ENCODE peak calls at places on chromosomes 3 and 15, in six cellular contexts. One of them, this sample, is unnamed.

GRCh38 chr3:124037332-124037731 is 45.4 kb upstream of the ROPN1 start:
- DNase-seq in GM06990: no peak
- DNase-seq in sigmoid colon: no peak
- DNase-seq in hepatocyte: no peak
- DNase-seq in uterus: no peak
- DNase-seq in astrocyte: no peak
- DNase-seq in this sample: no peak

GRCh38 chr3:64889991-64890390 is 202.2 kb upstream of the ADAMTS9 start:
- DNase-seq in GM06990: no peak
- DNase-seq in sigmoid colon: peak; percentile 67
- DNase-seq in hepatocyte: no peak
- DNase-seq in uterus: peak; percentile 34
- DNase-seq in astrocyte: no peak
- DNase-seq in this sample: no peak

GRCh38 chr3:71173421-71173975 is 410.0 kb downstream of the FOXP1 start:
- DNase-seq in GM06990: no peak
- DNase-seq in sigmoid colon: no peak
- DNase-seq in hepatocyte: no peak
- DNase-seq in uterus: no peak
- DNase-seq in astrocyte: peak; percentile 92
- DNase-seq in this sample: no peak

GRCh38 chr15:40250771-40251454 is 12.1 kb downstream of the PAK6 start:
- DNase-seq in GM06990: no peak
- DNase-seq in sigmoid colon: no peak
- DNase-seq in hepatocyte: no peak
- DNase-seq in uterus: no peak
- DNase-seq in astrocyte: no peak
- DNase-seq in this sample: no peak

GRCh38 chr15:74265046-74265639 is 29.0 kb downstream of the CCDC33 start:
- DNase-seq in GM06990: no peak
- DNase-seq in sigmoid colon: no peak
- DNase-seq in hepatocyte: peak; percentile 79
- DNase-seq in uterus: no peak
- DNase-seq in astrocyte: peak; percentile 10
- DNase-seq in this sample: no peak

GRCh38 chr15:80822666-80823065 is 43.5 kb downstream of the CEMIP start:
- DNase-seq in GM06990: no peak
- DNase-seq in sigmoid colon: no peak
- DNase-seq in hepatocyte: no peak
- DNase-seq in uterus: no peak
- DNase-seq in astrocyte: no peak
- DNase-seq in this sample: no peak

GRCh38 chr15:52136471-52136993 is 24.0 kb upstream of the BCL2L10 start:
- DNase-seq in GM06990: no peak
- DNase-seq in sigmoid colon: no peak
- DNase-seq in hepatocyte: no peak
- DNase-seq in uterus: no peak
- DNase-seq in astrocyte: no peak
- DNase-seq in this sample: no peak

GRCh38 chr15:64877435-64877834 is 34.3 kb upstream of the ANKDD1A start:
- DNase-seq in GM06990: no peak
- DNase-seq in sigmoid colon: peak; percentile 86
- DNase-seq in hepatocyte: no peak
- DNase-seq in uterus: peak; percentile 51
- DNase-seq in astrocyte: no peak
- DNase-seq in this sample: peak; percentile 80

GRCh38 chr3:138154534-138154933 is 20.2 kb downstream of the DBR1 start:
- DNase-seq in GM06990: no peak
- DNase-seq in sigmoid colon: no peak
- DNase-seq in hepatocyte: no peak
- DNase-seq in uterus: no peak
- DNase-seq in astrocyte: no peak
- DNase-seq in this sample: no peak

GRCh38 chr3:22007376-22007775 is 256.4 kb upstream of the ZNF385D start:
- DNase-seq in GM06990: no peak
- DNase-seq in sigmoid colon: no peak
- DNase-seq in hepatocyte: no peak
- DNase-seq in uterus: no peak
- DNase-seq in astrocyte: no peak
- DNase-seq in this sample: no peak

GRCh38 chr3:182258538-182259177 is 534.6 kb upstream of the ATP11B start:
- DNase-seq in GM06990: no peak
- DNase-seq in sigmoid colon: no peak
- DNase-seq in hepatocyte: peak; percentile 54
- DNase-seq in uterus: no peak
- DNase-seq in astrocyte: peak; percentile 42
- DNase-seq in this sample: no peak

GRCh38 chr3:51961011-51961410 is 5.8 kb downstream of the GPR62 start:
- DNase-seq in GM06990: no peak
- DNase-seq in sigmoid colon: no peak
- DNase-seq in hepatocyte: no peak
- DNase-seq in uterus: no peak
- DNase-seq in astrocyte: no peak
- DNase-seq in this sample: no peak

GRCh38 chr3:39754549-39754948 is 54.9 kb upstream of the MYRIP start:
- DNase-seq in GM06990: no peak
- DNase-seq in sigmoid colon: no peak
- DNase-seq in hepatocyte: no peak
- DNase-seq in uterus: no peak
- DNase-seq in astrocyte: no peak
- DNase-seq in this sample: no peak

GRCh38 chr3:39753361-39753760 is 56.0 kb upstream of the MYRIP start:
- DNase-seq in GM06990: no peak
- DNase-seq in sigmoid colon: no peak
- DNase-seq in hepatocyte: no peak
- DNase-seq in uterus: no peak
- DNase-seq in astrocyte: no peak
- DNase-seq in this sample: no peak

GRCh38 chr3:39757312-39757711 is 52.1 kb upstream of the MYRIP start:
- DNase-seq in GM06990: no peak
- DNase-seq in sigmoid colon: no peak
- DNase-seq in hepatocyte: no peak
- DNase-seq in uterus: no peak
- DNase-seq in astrocyte: no peak
- DNase-seq in this sample: no peak

GRCh38 chr3:39752751-39753150 is 56.7 kb upstream of the MYRIP start:
- DNase-seq in GM06990: no peak
- DNase-seq in sigmoid colon: no peak
- DNase-seq in hepatocyte: no peak
- DNase-seq in uterus: no peak
- DNase-seq in astrocyte: no peak
- DNase-seq in this sample: no peak

GRCh38 chr3:39755100-39755499 is 54.3 kb upstream of the MYRIP start:
- DNase-seq in GM06990: no peak
- DNase-seq in sigmoid colon: no peak
- DNase-seq in hepatocyte: no peak
- DNase-seq in uterus: no peak
- DNase-seq in astrocyte: no peak
- DNase-seq in this sample: no peak
- TF ChIP-seq CTCF in GM06990: no peak
- TF ChIP-seq CTCF in sigmoid colon: no peak
- TF ChIP-seq CTCF in hepatocyte: no peak
- TF ChIP-seq CTCF in uterus: no peak
- TF ChIP-seq CTCF in astrocyte: no peak
- TF ChIP-seq CTCF in this sample: no peak

GRCh38 chr15:90883526-90883931 is 775 bp upstream of the FES start:
- DNase-seq in GM06990: peak; percentile 18
- DNase-seq in sigmoid colon: no peak
- DNase-seq in hepatocyte: no peak
- DNase-seq in uterus: no peak
- DNase-seq in astrocyte: no peak
- DNase-seq in this sample: no peak
- H3K4me3 ChIP-seq in GM06990: no peak overlapping the region
- H3K4me3 ChIP-seq in sigmoid colon: peak overlapping the region; percentile 36
- H3K4me3 ChIP-seq in hepatocyte: no peak overlapping the region
- H3K4me3 ChIP-seq in uterus: peak overlapping the region; percentile 49
- H3K4me3 ChIP-seq in astrocyte: no peak overlapping the region
- H3K4me3 ChIP-seq in this sample: peak overlapping the region; percentile 46

DNA sequence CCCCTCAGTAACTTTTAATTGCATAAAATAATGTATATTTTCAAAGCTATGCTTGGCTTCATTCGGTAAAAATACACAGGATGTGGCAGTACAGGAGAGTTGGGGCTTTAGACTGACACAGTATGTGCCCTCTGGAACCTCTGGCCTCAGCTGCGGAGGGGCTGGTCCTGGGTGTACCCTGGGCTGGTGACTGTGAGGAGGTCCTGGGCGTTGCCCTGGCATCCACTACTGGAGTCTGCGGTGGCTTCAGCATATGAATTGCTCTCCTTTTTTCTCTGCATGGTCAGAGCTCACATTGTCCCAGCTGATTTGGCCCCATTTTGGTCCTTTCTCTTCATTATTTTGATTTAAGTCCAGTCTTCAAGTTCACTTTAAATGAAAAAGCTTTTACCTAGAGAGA is 40.5 kb upstream of the CORO2B start:
- DNase-seq in GM06990: no peak
- DNase-seq in sigmoid colon: no peak
- DNase-seq in hepatocyte: no peak
- DNase-seq in uterus: no peak
- DNase-seq in astrocyte: no peak
- DNase-seq in this sample: no peak
- H3K36me3 ChIP-seq in GM06990: no peaks in the 10 kb centered on the region
- H3K36me3 ChIP-seq in sigmoid colon: no peaks in the 10 kb centered on the region
- H3K36me3 ChIP-seq in hepatocyte: no peaks in the 10 kb centered on the region
- H3K36me3 ChIP-seq in uterus: no peaks in the 10 kb centered on the region
- H3K36me3 ChIP-seq in astrocyte: no peaks in the 10 kb centered on the region
- H3K36me3 ChIP-seq in this sample: no peaks in the 10 kb centered on the region

GRCh38 chr3:143157957-143158548 is 38.5 kb downstream of the CHST2 start:
- DNase-seq in GM06990: peak; percentile 62
- DNase-seq in sigmoid colon: no peak
- DNase-seq in hepatocyte: no peak
- DNase-seq in uterus: no peak
- DNase-seq in astrocyte: peak; percentile 60
- DNase-seq in this sample: no peak

GRCh38 chr3:143163562-143163961 is 44.0 kb downstream of the CHST2 start:
- DNase-seq in GM06990: no peak
- DNase-seq in sigmoid colon: no peak
- DNase-seq in hepatocyte: no peak
- DNase-seq in uterus: no peak
- DNase-seq in astrocyte: no peak
- DNase-seq in this sample: no peak

GRCh38 chr3:143155756-143156155 is 36.2 kb downstream of the CHST2 start:
- DNase-seq in GM06990: no peak
- DNase-seq in sigmoid colon: no peak
- DNase-seq in hepatocyte: no peak
- DNase-seq in uterus: no peak
- DNase-seq in astrocyte: no peak
- DNase-seq in this sample: no peak

GRCh38 chr3:143158549-143158988 is 39.0 kb downstream of the CHST2 start:
- DNase-seq in GM06990: peak; percentile 44
- DNase-seq in sigmoid colon: no peak
- DNase-seq in hepatocyte: no peak
- DNase-seq in uterus: no peak
- DNase-seq in astrocyte: no peak
- DNase-seq in this sample: no peak
- TF ChIP-seq CTCF in GM06990: peak; percentile 14
- TF ChIP-seq CTCF in sigmoid colon: no peak
- TF ChIP-seq CTCF in hepatocyte: no peak
- TF ChIP-seq CTCF in uterus: no peak
- TF ChIP-seq CTCF in astrocyte: no peak
- TF ChIP-seq CTCF in this sample: no peak

DNA sequence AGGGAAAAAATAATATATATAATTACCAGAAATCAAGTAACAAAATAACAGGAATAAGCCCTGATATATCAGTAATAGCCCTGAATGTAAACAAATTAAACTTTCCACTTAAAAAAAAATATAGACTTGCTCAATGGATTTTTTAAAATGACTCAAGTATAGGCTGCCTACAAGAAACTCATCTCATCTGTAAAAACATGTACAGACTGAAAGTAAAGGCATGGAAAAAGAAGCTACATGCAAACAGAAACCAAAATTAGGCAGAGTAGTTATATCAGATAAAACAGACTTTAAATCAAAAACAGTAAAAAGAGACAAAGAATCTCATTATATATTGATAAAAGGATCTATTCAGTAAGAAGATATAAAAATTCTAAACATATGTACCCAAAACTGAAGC is 82.4 kb upstream of the STT3B start:
- DNase-seq in GM06990: no peak
- DNase-seq in sigmoid colon: no peak
- DNase-seq in hepatocyte: no peak
- DNase-seq in uterus: no peak
- DNase-seq in astrocyte: no peak
- DNase-seq in this sample: no peak
- H3K4me3 ChIP-seq in GM06990: no peak overlapping the region
- H3K4me3 ChIP-seq in sigmoid colon: no peak overlapping the region
- H3K4me3 ChIP-seq in hepatocyte: no peak overlapping the region
- H3K4me3 ChIP-seq in uterus: no peak overlapping the region
- H3K4me3 ChIP-seq in astrocyte: no peak overlapping the region
- H3K4me3 ChIP-seq in this sample: no peak overlapping the region